ENCODE peak calls at places on chromosomes 3 and 15, in eight cellular contexts. B, D, E, R, O, W, Y and U are unnamed samples.

GRCh38 chr3:111733856-111734255 is 125.2 kb upstream of the PHLDB2 start:
- DNase-seq in B (no peak), D (no peak), E (no peak), R (no peak), O (no peak), W (no peak), Y (no peak), U (no peak)

GRCh38 chr3:197010556-197011351 is 18.9 kb downstream of the MELTF start:
- DNase-seq in B (no peak), D (peak), E (no peak), R (no peak), O (no peak), W (no peak), Y (no peak), U (no peak)

GRCh38 chr3:79651536-79652065 is 116.2 kb downstream of the ROBO1 start:
- DNase-seq in B (no peak), D (no peak), E (no peak), R (no peak), O (no peak), W (peak), Y (no peak), U (no peak)

GRCh38 chr3:177026505-177027277 is 170.6 kb downstream of the TBL1XR1 start:
- DNase-seq in B (peak), D (no peak), E (peak), R (no peak), O (no peak), W (no peak), Y (no peak), U (no peak)

GRCh38 chr3:58296269-58296668 is 9.8 kb upstream of the RPP14 start:
- DNase-seq in B (no peak), D (no peak), E (no peak), R (no peak), O (no peak), W (no peak), Y (no peak), U (no peak)

GRCh38 chr3:9280477-9281219 is 31.2 kb upstream of the SRGAP3 start:
- DNase-seq in B (no peak), D (peak), E (peak), R (no peak), O (no peak), W (peak), Y (no peak), U (no peak)

GRCh38 chr3:147359177-147360062 is 46.9 kb downstream of the ZIC4 start:
- DNase-seq in B (no peak), D (no peak), E (no peak), R (no peak), O (no peak), W (no peak), Y (no peak), U (no peak)

GRCh38 chr15:45199136-45199810 is 11.5 kb upstream of the SHF start:
- DNase-seq in B (peak), D (peak), E (no peak), R (peak), O (peak), W (peak), Y (peak), U (peak)

GRCh38 chr3:191702121-191702520 is 241.2 kb downstream of the PYDC2 start:
- DNase-seq in B (no peak), D (no peak), E (no peak), R (peak), O (no peak), W (no peak), Y (no peak), U (no peak)

GRCh38 chr15:91369823-91370222 is 269.8 kb downstream of the SV2B start:
- DNase-seq in B (no peak), D (no peak), E (no peak), R (no peak), O (no peak), W (no peak), Y (no peak), U (no peak)

GRCh38 chr3:134330895-134331810 is 43.1 kb downstream of the AMOTL2 start:
- DNase-seq in B (peak), D (peak), E (peak), R (no peak), O (peak), W (peak), Y (no peak), U (no peak)

GRCh38 chr3:71551286-71551919 is 32.1 kb downstream of the FOXP1 start:
- DNase-seq in B (no peak), D (peak), E (peak), R (no peak), O (peak), W (peak), Y (no peak), U (no peak)

GRCh38 chr15:65981837-65982696 is 112.8 kb downstream of the RAB11A start:
- DNase-seq in B (no peak), D (peak), E (no peak), R (peak), O (no peak), W (no peak), Y (peak), U (peak)

GRCh38 chr3:147812186-147812911 is 403.2 kb downstream of the ZIC1 start:
- DNase-seq in B (no peak), D (no peak), E (peak), R (no peak), O (no peak), W (no peak), Y (no peak), U (no peak)

GRCh38 chr3:36843065-36844051 is 79.0 kb upstream of the DCLK3 start:
- DNase-seq in B (peak), D (peak), E (peak), R (peak), O (peak), W (peak), Y (peak), U (no peak)

GRCh38 chr15:28017423-28017924 is 81.6 kb downstream of the OCA2 start:
- DNase-seq in B (no peak), D (no peak), E (no peak), R (no peak), O (peak), W (no peak), Y (peak), U (no peak)

GRCh38 chr15:48447657-48448056 is 116.4 kb downstream of the DUT start:
- DNase-seq in B (peak), D (peak), E (peak), R (no peak), O (peak), W (peak), Y (no peak), U (no peak)

GRCh38 chr3:46764206-46764605 is 46.5 kb upstream of the PRSS50 start:
- DNase-seq in B (no peak), D (no peak), E (no peak), R (no peak), O (no peak), W (no peak), Y (no peak), U (no peak)

GRCh38 chr3:153768559-153769469 is 352.4 kb upstream of the ARHGEF26 start:
- DNase-seq in B (peak), D (peak), E (peak), R (peak), O (peak), W (peak), Y (peak), U (no peak)

GRCh38 chr3:107810195-107811071 is 280.4 kb downstream of the CD47 start:
- DNase-seq in B (peak), D (no peak), E (no peak), R (no peak), O (peak), W (peak), Y (no peak), U (no peak)

GRCh38 chr3:30548605-30549004 is 57.8 kb upstream of the TGFBR2 start:
- DNase-seq in B (no peak), D (peak), E (no peak), R (peak), O (peak), W (no peak), Y (no peak), U (peak)

GRCh38 chr15:77821188-77821958 is 188.7 kb upstream of the LINGO1 start:
- DNase-seq in B (peak), D (peak), E (peak), R (peak), O (peak), W (peak), Y (peak), U (peak)

GRCh38 chr3:78116874-78117273 is 1077.0 kb downstream of the ROBO2 start:
- DNase-seq in B (no peak), D (peak), E (no peak), R (no peak), O (no peak), W (peak), Y (no peak), U (no peak)

GRCh38 chr15:79025201-79025600 is 65.4 kb downstream of the RASGRF1 start:
- DNase-seq in B (no peak), D (no peak), E (no peak), R (peak), O (no peak), W (no peak), Y (peak), U (no peak)

GRCh38 chr3:10702961-10703740 is 112.9 kb upstream of the SLC6A11 start:
- DNase-seq in B (no peak), D (no peak), E (no peak), R (peak), O (peak), W (no peak), Y (peak), U (no peak)

GRCh38 chr3:101381809-101382208 is 61.4 kb upstream of the IMPG2 start:
- DNase-seq in B (peak), D (peak), E (peak), R (peak), O (peak), W (peak), Y (peak), U (no peak)

GRCh38 chr3:169104972-169105371 is 558.5 kb downstream of the MECOM start:
- DNase-seq in B (peak), D (peak), E (peak), R (no peak), O (peak), W (peak), Y (no peak), U (no peak)

GRCh38 chr3:53178246-53178645 is 17.2 kb downstream of the PRKCD start:
- DNase-seq in B (no peak), D (no peak), E (no peak), R (no peak), O (no peak), W (no peak), Y (no peak), U (no peak)

GRCh38 chr3:152328841-152329240 is 60.1 kb downstream of the MBNL1 start:
- DNase-seq in B (peak), D (peak), E (peak), R (no peak), O (peak), W (peak), Y (no peak), U (no peak)

GRCh38 chr3:55296035-55296434 is 191.1 kb downstream of the WNT5A start:
- DNase-seq in B (peak), D (peak), E (peak), R (no peak), O (peak), W (peak), Y (no peak), U (no peak)

GRCh38 chr15:92429378-92430066 is 35.8 kb downstream of the ST8SIA2 start:
- DNase-seq in B (peak), D (peak), E (peak), R (no peak), O (peak), W (peak), Y (no peak), U (no peak)

GRCh38 chr3:3119393-3119851 is 7.3 kb upstream of the TRNT1 start:
- DNase-seq in B (no peak), D (peak), E (no peak), R (no peak), O (no peak), W (no peak), Y (no peak), U (no peak)

GRCh38 chr3:101781166-101781565 is 2.2 kb downstream of the NXPE3 start:
- DNase-seq in B (peak), D (peak), E (peak), R (no peak), O (no peak), W (no peak), Y (no peak), U (no peak)

DNA sequence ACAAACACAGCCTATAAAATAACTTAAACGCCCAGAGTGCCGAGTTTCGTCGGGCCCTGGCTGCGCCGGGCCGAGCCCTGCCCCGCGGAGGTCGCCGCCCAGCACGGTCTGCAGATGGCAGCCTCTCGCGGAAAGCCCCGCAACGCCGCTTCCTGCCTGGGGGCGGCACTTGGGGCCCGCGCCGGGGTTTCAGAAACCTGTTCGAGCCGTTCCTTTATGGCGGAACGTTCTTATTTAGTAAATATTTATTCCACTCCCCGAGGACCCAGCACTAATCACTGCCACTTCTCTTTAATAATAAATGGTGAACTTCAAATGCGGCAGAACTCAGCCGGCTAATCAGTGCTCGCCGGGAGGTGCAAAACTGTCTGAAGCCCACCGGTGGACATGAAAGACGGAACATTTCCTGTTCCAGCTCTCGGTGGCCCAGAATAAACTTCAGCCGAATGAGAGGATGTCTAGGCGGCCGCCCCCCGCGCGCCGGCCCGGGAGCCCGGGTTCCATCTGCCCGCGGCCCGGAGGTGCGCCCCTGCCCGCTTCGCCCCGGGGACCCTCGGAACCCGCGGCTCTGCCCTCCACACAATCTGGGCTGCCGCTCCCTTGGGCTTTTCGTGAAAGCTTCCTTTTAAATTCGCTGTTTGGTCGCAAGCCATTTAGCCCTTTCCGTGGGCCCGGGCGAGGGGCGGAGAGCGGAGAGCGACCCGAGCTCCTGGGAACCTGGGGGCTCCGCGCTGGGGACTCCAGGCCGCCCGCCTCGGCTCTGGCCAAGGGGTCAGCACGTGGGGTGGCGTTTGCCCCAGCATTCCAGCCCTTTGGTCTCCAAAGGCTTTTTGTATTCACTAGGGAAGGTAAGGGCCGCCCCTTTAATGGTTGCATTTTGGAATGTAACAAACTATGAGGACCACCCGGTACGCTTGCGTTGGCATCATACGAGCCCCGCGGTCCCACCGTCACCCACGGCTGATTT is 110.8 kb upstream of the ATP11B start:
- DNase-seq in B (peak), D (peak), E (peak), R (peak), O (peak), W (peak), Y (peak), U (peak)
- TF ChIP-seq CTCF in B (peak), D (no peak), E (peak), R (peak), O (peak), W (peak), Y (peak), U (peak)

DNA sequence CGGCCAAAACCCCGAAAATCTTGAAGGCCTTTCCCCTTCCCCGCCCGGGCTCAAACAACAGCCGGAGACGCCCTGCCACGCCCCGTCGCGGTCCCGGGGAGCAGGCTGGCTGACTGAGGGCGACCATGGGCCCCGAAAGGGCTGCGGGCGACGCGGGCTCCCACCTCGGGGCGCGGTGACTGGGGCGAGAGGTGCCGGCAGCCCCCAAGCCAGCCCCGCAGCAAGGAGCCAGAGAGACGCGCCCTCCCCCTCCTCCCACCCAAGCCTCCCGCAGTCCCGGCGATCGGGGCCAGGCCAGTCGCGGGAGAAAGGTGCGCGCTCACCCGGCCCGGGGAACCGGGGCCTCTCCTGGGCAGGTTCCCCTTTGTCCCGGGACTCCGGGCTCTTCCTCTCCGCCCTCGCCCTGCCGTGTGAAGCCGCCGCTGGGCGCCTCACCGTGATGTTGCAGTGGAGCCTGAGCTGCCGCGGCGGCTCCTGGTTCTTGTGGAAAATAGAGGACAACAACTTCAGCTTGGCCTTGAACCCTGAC is 30.6 kb upstream of the ZSCAN2 start:
- DNase-seq in B (no peak), D (peak), E (peak), R (peak), O (peak), W (peak), Y (peak), U (peak)
- H3K4me3 ChIP-seq in B (peak), D (peak), E (peak), R (peak), O (peak), W (peak), Y (peak), U (peak)

GRCh38 chr3:40521254-40521653 is 3.5 kb upstream of the ZNF621 start:
- DNase-seq in B (no peak), D (no peak), E (no peak), R (no peak), O (no peak), W (no peak), Y (no peak), U (no peak)

GRCh38 chr3:40523781-40524180 is 979 bp upstream of the ZNF621 start:
- DNase-seq in B (no peak), D (peak), E (no peak), R (no peak), O (peak), W (no peak), Y (no peak), U (no peak)

GRCh38 chr3:40528426-40528825 is 3.7 kb downstream of the ZNF621 start:
- DNase-seq in B (no peak), D (no peak), E (no peak), R (no peak), O (no peak), W (no peak), Y (no peak), U (no peak)

GRCh38 chr3:40524222-40524570 is 564 bp upstream of the ZNF621 start:
- DNase-seq in B (peak), D (no peak), E (no peak), R (no peak), O (no peak), W (no peak), Y (no peak), U (no peak)

DNA sequence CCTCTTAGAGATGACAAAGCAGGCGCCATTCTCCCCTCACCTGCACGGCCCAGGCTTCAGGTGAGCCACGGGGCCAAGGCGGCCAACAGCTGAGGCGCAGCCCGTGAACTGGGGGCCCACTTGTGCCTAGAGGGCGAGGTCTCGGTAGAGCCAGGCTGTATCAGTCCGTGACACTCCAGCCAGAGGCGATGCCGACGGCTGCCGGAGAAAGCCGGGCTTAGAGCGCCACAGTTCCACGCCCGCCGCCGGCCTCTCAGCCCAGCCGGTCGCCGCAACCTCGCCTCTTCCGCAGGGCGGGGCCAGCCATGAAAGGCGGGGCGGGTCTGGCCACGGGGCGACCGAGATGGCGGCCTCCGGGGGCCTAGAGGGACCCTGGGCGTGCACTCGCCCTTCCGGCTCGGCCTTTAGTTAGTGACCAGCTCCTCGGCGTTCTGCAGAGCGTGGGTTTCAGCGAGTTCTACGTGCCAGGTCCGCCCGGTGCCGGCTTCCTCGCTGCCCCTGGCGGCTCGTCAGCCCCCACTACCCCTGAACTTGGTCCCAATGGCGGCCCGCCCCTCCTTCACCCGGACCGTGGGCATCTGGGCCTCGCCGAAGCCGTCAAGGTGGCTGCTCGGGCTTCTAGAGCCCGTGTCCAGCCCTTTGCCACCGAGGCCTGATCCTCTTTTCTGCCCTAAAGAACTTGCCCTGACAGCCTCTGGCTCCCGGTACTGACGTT is at the start of gene ZNF621:
- DNase-seq in B (peak), D (peak), E (peak), R (peak), O (peak), W (peak), Y (peak), U (peak)
- TF ChIP-seq CTCF in B (no peak), D (no peak), E (no peak), R (no peak), O (peak), W (no peak), Y (no peak), U (peak)

GRCh38 chr15:83692820-83693581 is 39.1 kb downstream of the ADAMTSL3 start:
- DNase-seq in B (no peak), D (no peak), E (no peak), R (no peak), O (no peak), W (no peak), Y (peak), U (no peak)
- H3K4me3 ChIP-seq in B (no peak), D (no peak), E (no peak), R (no peak), O (no peak), W (no peak), Y (no peak), U (no peak)

GRCh38 chr3:117439812-117440211 is 730.2 kb downstream of the TUSC7 start:
- DNase-seq in B (peak), D (peak), E (peak), R (no peak), O (peak), W (peak), Y (peak), U (no peak)
- TF ChIP-seq CTCF in B (peak), D (peak), E (peak), R (no peak), O (peak), W (peak), Y (peak), U (peak)

GRCh38 chr15:63990449-63990848 is 55.8 kb downstream of the DAPK2 start:
- DNase-seq in B (no peak), D (no peak), E (no peak), R (no peak), O (no peak), W (no peak), Y (no peak), U (no peak)
- H3K4me3 ChIP-seq in B (no peak), D (no peak), E (no peak), R (no peak), O (no peak), W (no peak), Y (no peak), U (no peak)